ENCODE peak calls at places on chromosomes 4 and X, in six cellular contexts. V is endothelial cell of umbilical vein, K is A549, L is HepG2, U is GM12878, F is K562. Q is an unnamed sample.

GRCh38 chr4:75723117-75723801 is 1.1 kb upstream of the USO1 start:
- DNase-seq in V (peak), F (no peak), U (no peak), L (peak), K (no peak), Q (peak)

GRCh38 chr4:85149656-85150055 is 183.2 kb upstream of the WDFY3 start:
- DNase-seq in U (no peak), F (no peak), V (no peak), K (no peak), L (no peak), Q (no peak)

GRCh38 chrX:40845331-40845911 is 110.1 kb upstream of the MED14 start:
- DNase-seq in K (no peak), U (no peak), L (peak), V (peak), F (no peak), Q (no peak)

GRCh38 chrX:143854006-143854405 is 29.9 kb upstream of the UBE2NL start:
- DNase-seq in K (no peak), F (no peak), V (no peak), L (no peak), U (no peak), Q (peak)

GRCh38 chr4:113179996-113180395 is 130.5 kb downstream of the ANK2 start:
- DNase-seq in K (no peak), L (no peak), F (no peak), U (no peak), V (no peak), Q (no peak)

GRCh38 chrX:130295519-130296314 is 27.0 kb upstream of the ZNF280C start:
- DNase-seq in V (no peak), U (no peak), L (no peak), K (no peak), F (no peak), Q (no peak)

GRCh38 chr4:85879518-85879917 is 404.6 kb downstream of the ARHGAP24 start:
- DNase-seq in V (no peak), K (no peak), F (no peak), U (no peak), L (no peak), Q (no peak)

GRCh38 chrX:123773258-123773978 is 40.6 kb upstream of the THOC2 start:
- DNase-seq in F (no peak), K (no peak), V (no peak), U (no peak), L (no peak), Q (no peak)

GRCh38 chr4:102684605-102685052 is 76.1 kb downstream of the MANBA start:
- DNase-seq in V (no peak), K (peak), F (no peak), L (no peak), U (peak), Q (no peak)

GRCh38 chr4:102683846-102684581 is 76.8 kb downstream of the MANBA start:
- DNase-seq in V (no peak), L (no peak), K (no peak), F (no peak), U (no peak), Q (no peak)

GRCh38 chr4:102685768-102686167 is 75.0 kb downstream of the MANBA start:
- DNase-seq in V (no peak), F (no peak), K (no peak), L (no peak), U (no peak), Q (no peak)

GRCh38 chr4:102687982-102688433 is 72.8 kb downstream of the MANBA start:
- DNase-seq in V (no peak), U (no peak), K (peak), F (no peak), L (no peak), Q (no peak)

GRCh38 chr4:102687373-102687981 is 73.3 kb downstream of the MANBA start:
- DNase-seq in K (peak), V (no peak), L (no peak), F (no peak), U (peak), Q (no peak)
- TF ChIP-seq MYC in K (no peak), V (no peak), L (no peak), F (no peak), U (no peak), Q (no peak)

GRCh38 chrX:25523574-25523973 is 507.8 kb upstream of the ARX start:
- DNase-seq in V (peak), F (peak), L (peak), U (no peak), K (peak), Q (peak)
- TF ChIP-seq MAX in V (no peak), F (no peak), L (no peak), U (no peak), K (no peak), Q (no peak)

DNA sequence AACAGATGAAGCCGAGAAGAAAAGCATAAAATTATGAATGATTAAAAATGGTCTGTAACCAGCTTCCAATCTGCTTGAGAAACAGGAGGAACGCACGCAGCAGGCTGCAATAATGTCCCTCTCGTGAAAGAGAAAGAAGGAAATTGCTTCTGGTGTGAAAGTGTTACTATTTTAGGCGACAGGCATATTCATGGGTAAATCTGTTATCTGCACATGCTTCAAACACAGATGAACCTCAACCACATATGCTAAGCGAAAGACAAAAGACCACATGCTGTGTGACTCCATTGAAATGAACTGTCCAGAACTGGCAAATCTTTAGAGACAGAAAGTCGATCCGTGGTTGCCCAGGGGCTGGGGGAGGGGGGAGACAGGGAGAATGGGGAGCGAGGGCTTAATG is 3.4 kb downstream of the RS1 start:
- DNase-seq in U (peak), K (no peak), L (no peak), F (no peak), V (no peak), Q (no peak)
- TF ChIP-seq MYC in U (no peak), K (no peak), L (no peak), F (no peak), V (no peak), Q (no peak)

GRCh38 chrX:10922158-10922557 is 189.0 kb upstream of the HCCS start:
- DNase-seq in K (peak), L (peak), F (no peak), V (peak), U (no peak), Q (no peak)
- TF ChIP-seq MAX in K (no peak), L (no peak), F (no peak), V (peak), U (no peak), Q (no peak)

DNA sequence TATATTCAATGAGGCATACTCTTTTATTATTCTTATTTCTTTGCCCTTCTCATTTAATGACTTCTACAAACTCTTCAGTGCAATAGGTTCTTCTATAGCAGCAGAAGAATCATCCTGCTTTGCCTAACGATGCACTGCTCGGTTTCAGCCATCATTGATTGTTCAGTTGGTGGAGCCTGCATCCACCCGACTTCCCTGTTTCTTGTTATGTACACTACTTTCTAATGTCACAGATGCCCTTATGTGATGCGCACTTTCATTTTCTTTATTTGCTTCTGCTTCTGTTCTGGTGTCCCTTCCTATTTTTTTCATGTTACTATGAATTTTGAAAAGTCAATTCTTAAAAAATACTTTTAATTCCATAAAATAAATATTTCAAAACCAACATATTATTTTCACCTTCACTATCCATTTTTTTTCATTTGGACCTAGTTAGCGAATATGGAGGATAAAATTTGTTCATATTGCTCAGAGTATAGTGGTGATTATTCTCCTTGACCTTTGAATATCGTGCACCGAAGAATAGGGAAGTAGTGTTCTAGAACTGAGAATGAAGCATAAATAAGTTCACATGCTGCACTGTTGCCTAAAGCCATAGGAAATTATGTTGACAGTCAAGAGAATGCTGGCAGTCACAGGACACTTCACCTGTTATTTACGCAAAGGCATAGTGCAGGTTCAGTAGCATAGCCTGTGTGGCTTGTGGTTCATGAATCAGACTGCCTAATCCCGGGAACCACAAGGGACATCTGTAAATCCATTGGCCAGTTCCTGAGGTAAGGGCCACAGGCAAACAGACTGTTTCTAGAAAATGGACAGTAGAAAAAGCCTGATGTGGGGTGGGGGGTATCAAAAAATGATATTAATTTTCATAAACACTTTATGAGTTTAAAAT is 21.3 kb upstream of the SFRP2 start:
- DNase-seq in F (no peak), V (no peak), L (no peak), K (no peak), U (no peak), Q (no peak)
- TF ChIP-seq MYC in F (no peak), V (no peak), L (no peak), K (no peak), U (no peak), Q (no peak)

DNA sequence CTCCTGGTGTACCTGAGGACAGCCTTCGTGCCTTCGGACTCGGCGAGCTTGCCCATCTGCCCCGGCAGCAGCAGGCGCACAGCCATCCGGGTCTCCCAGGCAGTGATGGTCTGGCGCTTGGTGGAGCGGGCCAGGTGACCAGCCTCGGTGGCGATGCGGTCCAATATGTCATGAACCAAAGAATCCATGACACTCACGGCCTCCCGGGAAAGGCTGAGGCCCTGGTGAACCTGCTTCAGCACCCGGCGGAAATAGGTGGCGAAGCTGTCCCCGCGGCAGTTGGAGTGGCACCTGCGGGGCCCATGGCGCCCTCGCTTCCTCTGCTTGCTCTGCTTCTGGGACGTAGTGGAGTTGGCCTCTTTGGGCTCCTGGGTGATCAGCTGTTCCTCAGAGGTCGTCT is 350 bp downstream of the H2BW1 start:
- DNase-seq in K (no peak), F (no peak), V (no peak), U (no peak), L (no peak), Q (no peak)
- TF ChIP-seq MAX in K (no peak), F (no peak), V (no peak), U (no peak), L (no peak), Q (no peak)

GRCh38 chr4:65592089-65592488 is 78.2 kb downstream of the EPHA5 start:
- DNase-seq in V (no peak), U (no peak), F (no peak), L (no peak), K (no peak), Q (no peak)
- TF ChIP-seq MYC in V (no peak), U (no peak), F (no peak), L (no peak), K (no peak), Q (no peak)

GRCh38 chr4:24770111-24770584 is 25.2 kb upstream of the SOD3 start:
- DNase-seq in F (no peak), L (no peak), V (peak), U (peak), K (peak), Q (peak)
- TF ChIP-seq MAX in F (no peak), L (no peak), V (no peak), U (no peak), K (no peak), Q (peak)

GRCh38 chrX:50874878-50875277 is 35.7 kb upstream of the BMP15 start:
- DNase-seq in L (no peak), U (no peak), V (no peak), K (no peak), F (no peak), Q (no peak)
- TF ChIP-seq MYC in L (no peak), U (no peak), V (no peak), K (no peak), F (no peak), Q (no peak)